ENCODE peak calls at places on chromosomes 16 and 17, in ten cellular contexts. V, R, Z, L, U, Q, F, D, O and T are unnamed samples.

GRCh38 chr16:66935319-66936011 is at the start of gene CES2:
- DNase-seq in V (peak; percentile 56), R (no peak), Q (peak; percentile 83), L (peak; percentile 52), D (no peak), F (no peak), U (peak; percentile 79), O (peak; percentile 58), Z (peak; percentile 90), T (no peak)

GRCh38 chr17:78442648-78443128 is 64.2 kb downstream of the PGS1 start:
- DNase-seq in Z (peak; percentile 67), Q (peak; percentile 91), R (peak; percentile 31), O (no peak), L (peak; percentile 68), U (peak; percentile 85), D (peak; percentile 92), V (peak; percentile 56), F (no peak), T (no peak)

GRCh38 chr16:21663889-21664647 is at the start of gene OTOA:
- DNase-seq in Z (peak; percentile 23), R (no peak), O (no peak), D (no peak), F (no peak), V (no peak), U (no peak), Q (peak; percentile 87), L (no peak), T (no peak)

GRCh38 chr17:27793168-27793905 is 7.0 kb downstream of the NOS2 start:
- DNase-seq in Z (no peak), V (peak; percentile 22), L (no peak), F (no peak), U (no peak), D (no peak), O (no peak), R (no peak), Q (no peak), T (no peak)

GRCh38 chr17:81157848-81158687 is 7.2 kb upstream of the PVALEF start:
- DNase-seq in L (no peak), D (no peak), Q (peak; percentile 76), Z (no peak), U (no peak), O (no peak), R (no peak), F (no peak), V (no peak), T (no peak)

GRCh38 chr16:67339453-67339852 is 12.8 kb downstream of the LRRC36 start:
- DNase-seq in V (no peak), D (no peak), L (no peak), R (no peak), F (peak; percentile 45), U (no peak), Z (no peak), O (no peak), Q (no peak), T (no peak)

GRCh38 chr17:57580055-57580739 is 164.9 kb downstream of the CCDC182 start:
- DNase-seq in Z (no peak), O (no peak), D (no peak), U (no peak), F (no peak), R (no peak), L (no peak), V (no peak), Q (no peak), T (no peak)

GRCh38 chr16:76661691-76662090 is 384.5 kb downstream of the CNTNAP4 start:
- DNase-seq in Z (no peak), F (no peak), V (no peak), O (no peak), D (no peak), L (no peak), Q (no peak), R (no peak), U (no peak), T (no peak)

GRCh38 chr16:15041260-15042011 is 14.4 kb downstream of the NTAN1 start:
- DNase-seq in Q (peak; percentile 85), U (peak; percentile 72), R (peak; percentile 57), D (peak; percentile 87), Z (peak; percentile 88), V (peak; percentile 79), L (peak; percentile 82), O (no peak), F (no peak), T (no peak)

GRCh38 chr16:67773099-67773498 is 33.3 kb downstream of the RANBP10 start:
- DNase-seq in U (peak; percentile 47), D (peak; percentile 74), R (peak; percentile 47), V (peak; percentile 38), L (peak; percentile 29), O (no peak), Q (no peak), F (no peak), Z (peak; percentile 55), T (no peak)

GRCh38 chr16:9072806-9073341 is 18.6 kb upstream of the HAPSTR1 start:
- DNase-seq in Q (no peak), U (no peak), V (no peak), R (no peak), F (no peak), Z (no peak), O (no peak), D (no peak), L (no peak), T (no peak)

GRCh38 chr16:88561485-88562369 is 8.5 kb upstream of the ZC3H18 start:
- DNase-seq in L (no peak), F (peak; percentile 57), R (peak; percentile 45), D (no peak), U (peak; percentile 55), O (no peak), Z (peak; percentile 51), Q (no peak), V (peak; percentile 29), T (no peak)

GRCh38 chr17:39974433-39974832 is 6.2 kb upstream of the PSMD3 start:
- DNase-seq in V (no peak), F (no peak), R (no peak), O (no peak), Z (no peak), L (no peak), D (no peak), U (no peak), Q (no peak), T (no peak)

DNA sequence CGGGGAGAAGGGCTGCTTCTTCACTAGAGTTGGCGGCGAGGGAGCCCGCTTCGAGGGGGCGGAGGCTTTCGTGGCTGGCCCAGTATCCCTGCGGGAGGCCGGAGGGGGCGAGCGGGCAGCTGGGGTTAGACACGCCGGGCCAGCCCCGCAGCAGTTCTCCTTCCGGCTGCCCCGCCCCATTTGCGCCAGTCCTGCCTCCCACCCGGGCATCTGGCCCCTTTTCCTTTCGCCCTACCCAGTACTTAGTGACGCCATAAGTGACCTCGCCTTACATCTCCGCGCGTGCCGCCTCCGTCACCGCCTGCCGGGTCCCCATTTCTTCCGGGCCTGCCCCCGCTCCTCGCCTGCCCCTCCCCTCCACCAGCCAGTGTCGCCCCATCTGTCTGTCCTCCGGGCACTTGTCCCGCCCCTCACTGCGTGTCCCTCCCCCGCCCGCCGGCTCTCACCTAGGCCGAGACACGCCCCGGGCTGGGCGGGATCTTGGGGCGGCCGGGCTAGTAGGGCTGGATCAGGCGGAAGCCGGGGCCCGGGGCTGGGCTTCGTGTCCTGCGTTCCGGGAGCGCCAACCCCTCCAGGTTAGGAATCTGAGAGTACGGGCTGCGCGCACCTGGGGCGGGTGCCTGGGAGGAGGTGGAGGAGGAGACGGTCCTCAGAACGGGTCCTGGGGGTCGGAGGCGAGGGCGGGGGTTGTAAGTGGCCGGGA is 14.3 kb downstream of the SPATA32 start:
- DNase-seq in L (peak; percentile 88), Q (peak; percentile 99), D (peak; percentile 90), R (peak; percentile 56), V (peak; percentile 84), U (peak; percentile 98), Z (peak; percentile 96), O (peak; percentile 93), F (peak; percentile 99), T (peak; percentile 100)
- TF ChIP-seq POLR2A in L (no peak), Q (no peak), D (no peak), R (no peak), V (peak; percentile 17), U (peak; percentile 89), Z (peak; percentile 66), O (peak; percentile 40), F (peak; percentile 70), T (peak; percentile 31)

GRCh38 chr16:30095166-30096078 is 591 bp downstream of the YPEL3 start:
- DNase-seq in R (no peak), D (no peak), F (no peak), U (peak; percentile 29), Q (peak; percentile 87), V (no peak), L (peak; percentile 29), O (no peak), Z (no peak), T (no peak)

GRCh38 chr16:30092373-30093010 is 768 bp upstream of the TBX6 start:
- DNase-seq in O (no peak), Z (peak; percentile 84), D (peak; percentile 90), F (peak; percentile 85), R (peak; percentile 76), L (peak; percentile 82), V (peak; percentile 84), U (peak; percentile 82), Q (peak; percentile 96), T (no peak)

GRCh38 chr16:30096105-30096861 is at the start of gene YPEL3:
- DNase-seq in Q (peak; percentile 98), D (peak; percentile 98), V (peak; percentile 95), U (peak; percentile 96), L (peak; percentile 89), R (peak; percentile 92), O (peak; percentile 92), Z (peak; percentile 97), F (peak; percentile 83), T (peak; percentile 82)

GRCh38 chr16:30094541-30095165 is 1.4 kb downstream of the YPEL3 start:
- DNase-seq in D (no peak), V (no peak), F (no peak), Z (no peak), O (no peak), Q (peak; percentile 84), U (no peak), L (no peak), R (peak; percentile 55), T (no peak)

GRCh38 chr16:30096862-30097563 is 1.0 kb upstream of the YPEL3 start:
- DNase-seq in Z (no peak), R (no peak), D (no peak), L (no peak), F (no peak), O (no peak), U (no peak), Q (no peak), V (no peak), T (no peak)
- TF ChIP-seq POLR2A in Z (no peak), R (no peak), D (no peak), L (no peak), F (no peak), O (no peak), U (no peak), Q (no peak), V (no peak), T (no peak)

GRCh38 chr17:9644910-9645751 is at the start of gene USP43:
- DNase-seq in Z (peak; percentile 74), L (no peak), V (no peak), O (peak; percentile 59), D (no peak), U (peak; percentile 73), Q (no peak), R (no peak), F (peak; percentile 72), T (peak; percentile 55)
- TF ChIP-seq POLR2A in Z (peak; percentile 60), L (no peak), V (no peak), O (no peak), D (no peak), U (peak; percentile 68), Q (no peak), R (no peak), F (peak; percentile 48), T (no peak)

DNA sequence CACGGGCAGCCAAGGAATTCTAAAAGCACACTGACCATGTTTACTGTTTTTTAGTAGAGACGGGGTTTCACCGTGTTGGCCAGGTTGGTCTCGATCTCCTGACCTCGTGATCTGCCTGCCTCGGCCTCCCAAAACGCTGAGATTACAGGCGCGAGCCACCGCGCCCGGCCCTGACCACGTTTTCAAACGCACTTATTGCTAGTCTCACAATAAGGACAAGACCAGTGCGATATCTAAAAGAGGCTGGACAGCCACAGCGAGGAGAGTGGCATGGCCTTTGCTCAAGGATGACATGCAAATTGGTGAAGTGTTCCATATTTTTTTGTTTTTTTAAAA is 35.0 kb upstream of the CLEC18B start:
- DNase-seq in D (no peak), R (no peak), U (no peak), O (no peak), L (no peak), F (no peak), Z (no peak), Q (no peak), V (no peak), T (no peak)
- TF ChIP-seq POLR2A in D (no peak), R (no peak), U (no peak), O (no peak), L (no peak), F (no peak), Z (no peak), Q (no peak), V (no peak), T (no peak)